ENCODE peak calls at places on chromosomes 3 and 15, in ten cellular contexts. J is mesendoderm; Y is HEK293T; D is uterus; X is activated CD4-positive, alpha-beta T cell treated with anti-CD3 and anti-CD28 coated beads, Interleukin-2, amount 50 U/mL, for 1 hour; T is stimulated activated naive CD8-positive, alpha-beta T cell treated with anti-CD3 and anti-CD28 coated beads, Interleukin-15, Interleukin-2, amounts not matched to agents 100 U/mL and 50 U/mL, for 24 hours; Q is NCI-H2081 treated with DMSO at 0.1 percent for 48 hours; N is cerebellar nuclear complex; R is natural killer cell; H is M059J. V is an unnamed sample.
A peak's percentile ranks its signal among the peaks of the same experiment; 100 is the strongest.

GRCh38 chr15:49436786-49437185 is 13.7 kb downstream of the FGF7 start:
- DNase-seq in J (no peak), Y (no peak), D (no peak), X (no peak), T (no peak), Q (no peak), N (no peak), R (no peak), H (no peak), V (no peak)

GRCh38 chr15:98805434-98806274 is 157.3 kb downstream of the IGF1R start:
- DNase-seq in J (peak; percentile 65), Y (peak; percentile 60), D (no peak), X (no peak), T (no peak), Q (no peak), N (no peak), R (no peak), H (no peak), V (no peak)

GRCh38 chr15:33059184-33059583 is 135.3 kb downstream of the FMN1 start:
- DNase-seq in J (no peak), Y (no peak), D (no peak), X (no peak), T (no peak), Q (peak; percentile 54), N (no peak), R (no peak), H (peak; percentile 13), V (no peak)

GRCh38 chr3:130906374-130906995 is 12.6 kb downstream of the ATP2C1 start:
- DNase-seq in J (no peak), Y (no peak), D (no peak), X (no peak), T (no peak), Q (no peak), N (no peak), R (no peak), H (peak; percentile 95), V (no peak)

GRCh38 chr3:62529230-62529629 is 155.9 kb upstream of the FEZF2 start:
- DNase-seq in J (peak; percentile 74), Y (peak; percentile 35), D (no peak), X (no peak), T (peak; percentile 13), Q (no peak), N (peak; percentile 19), R (no peak), H (peak; percentile 16), V (no peak)

GRCh38 chr3:190319660-190320059 is 2.6 kb downstream of the CLDN1 start:
- DNase-seq in J (no peak), Y (no peak), D (no peak), X (no peak), T (peak; percentile 41), Q (no peak), N (no peak), R (no peak), H (no peak), V (no peak)

GRCh38 chr15:101156509-101157159 is 95.2 kb downstream of the CHSY1 start:
- DNase-seq in J (no peak), Y (no peak), D (no peak), X (no peak), T (no peak), Q (no peak), N (no peak), R (no peak), H (no peak), V (no peak)

GRCh38 chr3:160697628-160698382 is 20.8 kb downstream of the ARL14 start:
- DNase-seq in J (peak; percentile 63), Y (peak; percentile 20), D (no peak), X (no peak), T (no peak), Q (no peak), N (no peak), R (no peak), H (peak; percentile 96), V (no peak)

GRCh38 chr15:83709246-83709645 is 55.3 kb downstream of the ADAMTSL3 start:
- DNase-seq in J (no peak), Y (no peak), D (no peak), X (no peak), T (no peak), Q (no peak), N (no peak), R (no peak), H (peak; percentile 9), V (no peak)

GRCh38 chr3:124448954-124449353 is 281.3 kb upstream of the UMPS start:
- DNase-seq in J (no peak), Y (no peak), D (no peak), X (no peak), T (no peak), Q (no peak), N (no peak), R (no peak), H (no peak), V (no peak)

GRCh38 chr3:120177151-120177550 is 82.9 kb upstream of the GSK3B start:
- DNase-seq in J (peak; percentile 97), Y (peak; percentile 21), D (peak; percentile 21), X (no peak), T (no peak), Q (no peak), N (no peak), R (no peak), H (peak; percentile 99), V (no peak)

GRCh38 chr3:15796771-15797599 is 794 bp downstream of the ANKRD28 start:
- DNase-seq in J (peak; percentile 60), Y (peak; percentile 32), D (no peak), X (no peak), T (no peak), Q (no peak), N (peak; percentile 75), R (no peak), H (peak; percentile 82), V (no peak)

GRCh38 chr15:92928351-92928750 is 28.2 kb downstream of the CHD2 start:
- DNase-seq in J (no peak), Y (no peak), D (no peak), X (no peak), T (no peak), Q (no peak), N (no peak), R (no peak), H (peak; percentile 41), V (no peak)

GRCh38 chr15:64070965-64071851 is 22.4 kb downstream of the CIAO2A start:
- DNase-seq in J (no peak), Y (no peak), D (peak; percentile 85), X (no peak), T (no peak), Q (no peak), N (no peak), R (no peak), H (peak; percentile 92), V (peak; percentile 78)

GRCh38 chr15:36529296-36530011 is 50.0 kb upstream of the CDIN1 start:
- DNase-seq in J (no peak), Y (no peak), D (no peak), X (no peak), T (no peak), Q (no peak), N (no peak), R (no peak), H (peak; percentile 5), V (no peak)

GRCh38 chr3:123800352-123800682 is 83.8 kb downstream of the MYLK start:
- DNase-seq in J (no peak), Y (no peak), D (no peak), X (no peak), T (no peak), Q (no peak), N (no peak), R (no peak), H (no peak), V (no peak)

GRCh38 chr3:182808041-182808765 is 14.9 kb downstream of the ATP11B start:
- DNase-seq in J (peak; percentile 25), Y (no peak), D (no peak), X (no peak), T (no peak), Q (no peak), N (no peak), R (no peak), H (no peak), V (no peak)